ENCODE peak calls at places on chromosomes 12 and 14, in four cellular contexts. One of them, this sample, is unnamed.

GRCh38 chr12:27221625-27222387 is 22.3 kb upstream of the STK38L start:
- DNase-seq in heart right ventricle: no peak
- DNase-seq in HCT116: no peak
- DNase-seq in BE2C: no peak
- DNase-seq in this sample: no peak

GRCh38 chr14:96413526-96413925 is 21.6 kb downstream of the AK7 start:
- DNase-seq in heart right ventricle: no peak
- DNase-seq in HCT116: no peak
- DNase-seq in BE2C: no peak
- DNase-seq in this sample: no peak

GRCh38 chr14:73227812-73228781 is 9.2 kb upstream of the PAPLN start:
- DNase-seq in heart right ventricle: peak
- DNase-seq in HCT116: no peak
- DNase-seq in BE2C: peak
- DNase-seq in this sample: no peak

GRCh38 chr12:124754949-124755800 is 108.5 kb downstream of the SCARB1 start:
- DNase-seq in heart right ventricle: peak
- DNase-seq in HCT116: no peak
- DNase-seq in BE2C: no peak
- DNase-seq in this sample: no peak

GRCh38 chr12:121515615-121516014 is 65.2 kb downstream of the KDM2B start:
- DNase-seq in heart right ventricle: no peak
- DNase-seq in HCT116: no peak
- DNase-seq in BE2C: no peak
- DNase-seq in this sample: no peak

GRCh38 chr14:77204907-77205306 is 23.3 kb downstream of the TMEM63C start:
- DNase-seq in heart right ventricle: no peak
- DNase-seq in HCT116: no peak
- DNase-seq in BE2C: no peak
- DNase-seq in this sample: no peak

GRCh38 chr12:64318605-64319004 is 72.0 kb downstream of the C12orf56 start:
- DNase-seq in heart right ventricle: no peak
- DNase-seq in HCT116: no peak
- DNase-seq in BE2C: no peak
- DNase-seq in this sample: peak

GRCh38 chr14:70907996-70908917 is 998 bp downstream of the PCNX1 start:
- DNase-seq in heart right ventricle: peak
- DNase-seq in HCT116: no peak
- DNase-seq in BE2C: peak
- DNase-seq in this sample: peak

GRCh38 chr12:26317942-26318565 is 122.7 kb downstream of the SSPN start:
- DNase-seq in heart right ventricle: no peak
- DNase-seq in HCT116: peak
- DNase-seq in BE2C: no peak
- DNase-seq in this sample: no peak

GRCh38 chr12:68639396-68639767 is 28.7 kb downstream of the RAP1B start:
- DNase-seq in heart right ventricle: no peak
- DNase-seq in HCT116: no peak
- DNase-seq in BE2C: no peak
- DNase-seq in this sample: no peak

GRCh38 chr12:16352481-16352880 is 5.0 kb downstream of the MGST1 start:
- DNase-seq in heart right ventricle: no peak
- DNase-seq in HCT116: no peak
- DNase-seq in BE2C: no peak
- DNase-seq in this sample: no peak

GRCh38 chr12:3421191-3421590 is 69.8 kb upstream of the PRMT8 start:
- DNase-seq in heart right ventricle: no peak
- DNase-seq in HCT116: no peak
- DNase-seq in BE2C: no peak
- DNase-seq in this sample: no peak

GRCh38 chr12:3130053-3130805 is 53.0 kb downstream of the TSPAN9 start:
- DNase-seq in heart right ventricle: peak
- DNase-seq in HCT116: no peak
- DNase-seq in BE2C: no peak
- DNase-seq in this sample: no peak

GRCh38 chr12:4107436-4107878 is 166.1 kb upstream of the CCND2 start:
- DNase-seq in heart right ventricle: no peak
- DNase-seq in HCT116: peak
- DNase-seq in BE2C: no peak
- DNase-seq in this sample: no peak

GRCh38 chr14:75170797-75171196 is 5.6 kb downstream of the TMED10 start:
- DNase-seq in heart right ventricle: no peak
- DNase-seq in HCT116: no peak
- DNase-seq in BE2C: no peak
- DNase-seq in this sample: no peak

GRCh38 chr12:77888611-77889010 is 57.9 kb downstream of the NAV3 start:
- DNase-seq in heart right ventricle: no peak
- DNase-seq in HCT116: peak
- DNase-seq in BE2C: no peak
- DNase-seq in this sample: no peak

GRCh38 chr12:91078501-91078900 is 20.7 kb upstream of the KERA start:
- DNase-seq in heart right ventricle: no peak
- DNase-seq in HCT116: no peak
- DNase-seq in BE2C: no peak
- DNase-seq in this sample: no peak

GRCh38 chr12:6089041-6089823 is 35.2 kb downstream of the VWF start:
- DNase-seq in heart right ventricle: no peak
- DNase-seq in HCT116: peak
- DNase-seq in BE2C: no peak
- DNase-seq in this sample: peak

GRCh38 chr12:29066061-29066588 is 83.0 kb upstream of the FAR2 start:
- DNase-seq in heart right ventricle: no peak
- DNase-seq in HCT116: peak
- DNase-seq in BE2C: no peak
- DNase-seq in this sample: no peak

GRCh38 chr12:122528992-122529391 is 1.9 kb downstream of the KNTC1 start:
- DNase-seq in heart right ventricle: no peak
- DNase-seq in HCT116: no peak
- DNase-seq in BE2C: no peak
- DNase-seq in this sample: no peak

GRCh38 chr12:123119808-123120207 is 31.1 kb downstream of the PITPNM2 start:
- DNase-seq in heart right ventricle: no peak
- DNase-seq in HCT116: no peak
- DNase-seq in BE2C: no peak
- DNase-seq in this sample: no peak

GRCh38 chr12:14714437-14714836 is 18.0 kb upstream of the GUCY2C start:
- DNase-seq in heart right ventricle: no peak
- DNase-seq in HCT116: no peak
- DNase-seq in BE2C: no peak
- DNase-seq in this sample: no peak

GRCh38 chr12:116954700-116955381 is 44.1 kb downstream of the FBXW8 start:
- DNase-seq in heart right ventricle: peak
- DNase-seq in HCT116: no peak
- DNase-seq in BE2C: no peak
- DNase-seq in this sample: no peak

GRCh38 chr12:114396153-114396868 is 9.6 kb downstream of the TBX5 start:
- DNase-seq in heart right ventricle: no peak
- DNase-seq in HCT116: no peak
- DNase-seq in BE2C: no peak
- DNase-seq in this sample: no peak

GRCh38 chr14:73785336-73785833 is 66.2 kb upstream of the PTGR2 start:
- DNase-seq in heart right ventricle: no peak
- DNase-seq in HCT116: no peak
- DNase-seq in BE2C: peak
- DNase-seq in this sample: peak

GRCh38 chr14:93889739-93890138 is 37.4 kb upstream of the FAM181A start:
- DNase-seq in heart right ventricle: no peak
- DNase-seq in HCT116: no peak
- DNase-seq in BE2C: no peak
- DNase-seq in this sample: no peak

GRCh38 chr14:73754911-73755360 is 40.8 kb upstream of the PNMA1 start:
- DNase-seq in heart right ventricle: peak
- DNase-seq in HCT116: no peak
- DNase-seq in BE2C: no peak
- DNase-seq in this sample: no peak

GRCh38 chr12:65756956-65757511 is 67.2 kb upstream of the HMGA2 start:
- DNase-seq in heart right ventricle: no peak
- DNase-seq in HCT116: no peak
- DNase-seq in BE2C: no peak
- DNase-seq in this sample: no peak

GRCh38 chr12:29563636-29564035 is 66.2 kb upstream of the OVCH1 start:
- DNase-seq in heart right ventricle: no peak
- DNase-seq in HCT116: no peak
- DNase-seq in BE2C: no peak
- DNase-seq in this sample: no peak

GRCh38 chr12:124992874-124993567 is 424 bp upstream of the BRI3BP start:
- DNase-seq in heart right ventricle: no peak
- DNase-seq in HCT116: peak
- DNase-seq in BE2C: peak
- DNase-seq in this sample: peak

GRCh38 chr14:20683896-20684661 is at the start of gene RNASE4:
- DNase-seq in heart right ventricle: peak
- DNase-seq in HCT116: peak
- DNase-seq in BE2C: peak
- DNase-seq in this sample: peak
- TF ChIP-seq CTCF in heart right ventricle: no peak
- TF ChIP-seq CTCF in HCT116: no peak
- TF ChIP-seq CTCF in BE2C: no peak
- TF ChIP-seq CTCF in this sample: no peak

GRCh38 chr12:105321125-105321524 is 9.4 kb upstream of the C12orf75 start:
- DNase-seq in heart right ventricle: no peak
- DNase-seq in HCT116: no peak
- DNase-seq in BE2C: no peak
- DNase-seq in this sample: no peak
- TF ChIP-seq CTCF in heart right ventricle: no peak
- TF ChIP-seq CTCF in HCT116: no peak
- TF ChIP-seq CTCF in BE2C: no peak
- TF ChIP-seq CTCF in this sample: no peak

DNA sequence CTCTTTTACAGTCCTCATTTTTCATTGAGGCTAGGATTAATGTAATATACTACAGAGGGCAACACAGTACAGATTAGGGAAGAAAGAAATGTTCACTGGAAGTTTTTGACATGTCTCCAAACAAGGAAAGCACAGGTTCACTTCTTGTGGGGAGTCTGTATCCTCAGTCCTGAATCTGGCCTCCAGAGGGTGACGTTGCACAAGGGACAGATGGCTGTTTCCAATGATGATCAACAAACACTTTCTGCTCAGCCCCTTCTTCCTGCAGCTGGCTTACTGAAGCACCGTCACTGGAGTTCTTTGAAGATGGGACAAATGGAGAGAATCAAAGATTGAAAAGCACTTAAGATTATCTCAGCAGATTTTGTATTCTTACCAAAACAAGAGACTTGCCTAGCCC is 123.3 kb upstream of the OR4E1 start:
- DNase-seq in heart right ventricle: no peak
- DNase-seq in HCT116: no peak
- DNase-seq in BE2C: no peak
- DNase-seq in this sample: no peak
- TF ChIP-seq CTCF in heart right ventricle: no peak
- TF ChIP-seq CTCF in HCT116: no peak
- TF ChIP-seq CTCF in BE2C: no peak
- TF ChIP-seq CTCF in this sample: no peak

DNA sequence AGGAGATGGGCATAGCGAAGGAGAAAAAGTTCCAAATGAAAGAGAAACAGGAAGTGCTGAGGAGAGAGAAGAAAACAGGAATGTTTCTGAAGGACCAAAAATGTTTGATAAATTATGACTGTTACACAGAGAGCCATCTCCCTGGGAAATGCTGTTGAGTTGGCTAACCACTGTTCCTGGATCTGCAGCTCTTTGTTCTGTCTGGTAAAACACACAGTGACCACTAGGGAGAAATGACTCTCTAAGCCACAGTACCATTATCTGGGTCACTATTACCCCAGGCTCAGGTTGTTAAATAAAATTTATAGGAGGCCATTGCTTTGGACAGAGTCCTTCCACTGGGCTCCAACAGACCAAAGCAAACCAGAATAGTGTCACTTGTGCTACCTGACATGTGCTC is 219.3 kb downstream of the CRADD start:
- DNase-seq in heart right ventricle: no peak
- DNase-seq in HCT116: no peak
- DNase-seq in BE2C: no peak
- DNase-seq in this sample: no peak
- TF ChIP-seq CTCF in heart right ventricle: no peak
- TF ChIP-seq CTCF in HCT116: peak
- TF ChIP-seq CTCF in BE2C: peak
- TF ChIP-seq CTCF in this sample: no peak

DNA sequence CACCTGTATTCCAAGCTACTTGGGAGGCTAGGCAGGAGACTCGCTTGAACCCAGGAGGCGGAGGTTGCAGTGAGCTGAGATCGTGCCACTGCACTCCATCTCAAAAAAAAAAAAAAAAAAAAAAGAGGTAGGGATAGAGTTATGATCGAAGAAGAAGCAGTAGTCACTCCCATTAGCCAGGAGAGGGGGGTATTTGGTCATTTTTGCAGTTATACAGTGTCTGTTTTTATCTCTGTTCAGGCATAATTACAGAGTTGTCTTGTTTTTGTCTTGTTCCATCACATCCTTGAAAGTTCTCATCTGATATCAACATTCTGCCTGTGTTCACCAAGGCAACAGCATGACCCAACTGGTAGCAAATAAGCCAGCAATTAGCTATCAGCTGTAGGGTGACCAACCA is 98.5 kb upstream of the TMPO start:
- DNase-seq in heart right ventricle: no peak
- DNase-seq in HCT116: no peak
- DNase-seq in BE2C: no peak
- DNase-seq in this sample: no peak
- TF ChIP-seq CTCF in heart right ventricle: peak
- TF ChIP-seq CTCF in HCT116: peak
- TF ChIP-seq CTCF in BE2C: peak
- TF ChIP-seq CTCF in this sample: no peak

DNA sequence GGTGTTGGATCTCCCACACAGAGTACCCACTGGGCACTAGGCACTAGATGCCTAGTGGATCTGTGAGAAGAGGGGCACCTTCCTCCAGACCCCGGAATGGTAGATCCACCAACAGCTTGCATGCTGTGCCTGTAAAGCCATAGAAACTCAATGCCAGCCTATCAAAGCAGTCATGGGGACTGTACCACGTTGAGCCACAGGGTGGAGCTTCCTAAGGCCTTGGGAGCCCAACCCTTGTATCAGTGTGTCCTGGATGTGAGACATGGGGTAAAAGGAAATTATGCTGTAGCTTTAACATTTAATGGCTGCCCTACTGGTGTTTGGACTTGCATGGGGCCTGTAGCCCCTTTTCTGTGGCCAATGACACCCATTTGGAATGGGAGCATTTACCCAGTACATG is 1024.9 kb downstream of the TMEM121 start:
- DNase-seq in heart right ventricle: no peak
- DNase-seq in HCT116: no peak
- DNase-seq in BE2C: no peak
- DNase-seq in this sample: no peak
- TF ChIP-seq CTCF in heart right ventricle: no peak
- TF ChIP-seq CTCF in HCT116: no peak
- TF ChIP-seq CTCF in BE2C: peak
- TF ChIP-seq CTCF in this sample: no peak

This sample was measured in nephron progenitor cell.